ENCODE peak calls at places on chromosome 18, in ten cellular contexts. H is stimulated activated CD8-positive, alpha-beta memory T cell treated with anti-CD3 and anti-CD28 coated beads, Interleukin-7, amount 100 ng/mL, for 1 hour; M is activated T-cell treated with anti-CD3 and anti-CD28 coated beads, Interleukin-2, amount 50 U/mL, for 72 hours; P is H54; U is heart right ventricle; O is kidney epithelial cell; F is mucosa of descending colon; I is ovary; X is amniotic stem cell; B is RPMI8226. D is an unnamed sample.

GRCh38 chr18:74063023-74063422 is 84.6 kb downstream of the FBXO15 start:
- DNase-seq in H (no peak), M (peak), P (no peak), U (no peak), O (no peak), F (no peak), I (no peak), X (no peak), B (peak), D (no peak)

GRCh38 chr18:2222270-2223185 is 348.8 kb downstream of the METTL4 start:
- DNase-seq in H (no peak), M (no peak), P (no peak), U (no peak), O (no peak), F (peak), I (no peak), X (no peak), B (no peak), D (no peak)

GRCh38 chr18:9094307-9095226 is 7.9 kb upstream of the NDUFV2 start:
- DNase-seq in H (no peak), M (peak), P (no peak), U (no peak), O (peak), F (no peak), I (no peak), X (peak), B (no peak), D (no peak)

GRCh38 chr18:78136986-78137385 is 842.6 kb upstream of the SALL3 start:
- DNase-seq in H (no peak), M (no peak), P (no peak), U (no peak), O (no peak), F (no peak), I (no peak), X (no peak), B (no peak), D (no peak)

GRCh38 chr18:48152549-48152948 is 222.1 kb upstream of the SMAD2 start:
- DNase-seq in H (no peak), M (no peak), P (no peak), U (no peak), O (no peak), F (no peak), I (peak), X (no peak), B (no peak), D (no peak)

GRCh38 chr18:58753976-58754375 is 82.7 kb downstream of the MALT1 start:
- DNase-seq in H (no peak), M (no peak), P (no peak), U (no peak), O (no peak), F (no peak), I (no peak), X (no peak), B (no peak), D (no peak)

GRCh38 chr18:79522451-79523220 is 126.9 kb downstream of the NFATC1 start:
- DNase-seq in H (no peak), M (peak), P (no peak), U (no peak), O (no peak), F (peak), I (peak), X (no peak), B (no peak), D (no peak)

GRCh38 chr18:3710712-3711269 is 260.8 kb downstream of the TGIF1 start:
- DNase-seq in H (no peak), M (no peak), P (no peak), U (peak), O (no peak), F (peak), I (no peak), X (no peak), B (peak), D (peak)

GRCh38 chr18:60978338-60978737 is 354.9 kb upstream of the CDH20 start:
- DNase-seq in H (no peak), M (no peak), P (peak), U (no peak), O (peak), F (no peak), I (no peak), X (peak), B (no peak), D (peak)

D was measured in HTR-8/SVneo.